ENCODE peak calls at places on chromosomes 1 and 21, in eight cellular contexts. One of them, this sample, is unnamed.

GRCh38 chr1:151831605-151832004 is at the start of gene RORC:
- DNase-seq in vagina: no peak
- DNase-seq in body of pancreas: peak
- DNase-seq in IMR-90: no peak
- DNase-seq in A549: no peak
- DNase-seq in NB4: no peak
- DNase-seq in uterus: no peak
- DNase-seq in esophagus muscularis mucosa: no peak
- DNase-seq in this sample: no peak

GRCh38 chr1:103529746-103530145 is 4.2 kb downstream of the RNPC3 start:
- DNase-seq in vagina: no peak
- DNase-seq in body of pancreas: peak
- DNase-seq in IMR-90: peak
- DNase-seq in A549: no peak
- DNase-seq in NB4: peak
- DNase-seq in uterus: no peak
- DNase-seq in esophagus muscularis mucosa: no peak
- DNase-seq in this sample: peak

GRCh38 chr21:28337319-28337718 is 655.4 kb downstream of the LTN1 start:
- DNase-seq in vagina: no peak
- DNase-seq in body of pancreas: no peak
- DNase-seq in IMR-90: peak
- DNase-seq in A549: peak
- DNase-seq in NB4: peak
- DNase-seq in uterus: no peak
- DNase-seq in esophagus muscularis mucosa: no peak
- DNase-seq in this sample: no peak

GRCh38 chr1:10431065-10431730 is 965 bp downstream of the CENPS start:
- DNase-seq in vagina: no peak
- DNase-seq in body of pancreas: no peak
- DNase-seq in IMR-90: no peak
- DNase-seq in A549: no peak
- DNase-seq in NB4: peak
- DNase-seq in uterus: no peak
- DNase-seq in esophagus muscularis mucosa: no peak
- DNase-seq in this sample: peak

GRCh38 chr1:4175566-4176405 is 275.7 kb upstream of the C1orf174 start:
- DNase-seq in vagina: peak
- DNase-seq in body of pancreas: no peak
- DNase-seq in IMR-90: no peak
- DNase-seq in A549: no peak
- DNase-seq in NB4: no peak
- DNase-seq in uterus: no peak
- DNase-seq in esophagus muscularis mucosa: peak
- DNase-seq in this sample: no peak

GRCh38 chr1:34870395-34870794 is 10.8 kb upstream of the SMIM12 start:
- DNase-seq in vagina: no peak
- DNase-seq in body of pancreas: no peak
- DNase-seq in IMR-90: no peak
- DNase-seq in A549: no peak
- DNase-seq in NB4: no peak
- DNase-seq in uterus: no peak
- DNase-seq in esophagus muscularis mucosa: no peak
- DNase-seq in this sample: no peak

GRCh38 chr1:37793773-37794371 is at the start of gene MANEAL:
- DNase-seq in vagina: no peak
- DNase-seq in body of pancreas: peak
- DNase-seq in IMR-90: peak
- DNase-seq in A549: peak
- DNase-seq in NB4: peak
- DNase-seq in uterus: no peak
- DNase-seq in esophagus muscularis mucosa: no peak
- DNase-seq in this sample: peak

GRCh38 chr1:95407864-95408291 is 173.9 kb downstream of the RWDD3 start:
- DNase-seq in vagina: no peak
- DNase-seq in body of pancreas: no peak
- DNase-seq in IMR-90: no peak
- DNase-seq in A549: no peak
- DNase-seq in NB4: no peak
- DNase-seq in uterus: no peak
- DNase-seq in esophagus muscularis mucosa: no peak
- DNase-seq in this sample: no peak

GRCh38 chr1:41343790-41344679 is 17.2 kb upstream of the FOXO6 start:
- DNase-seq in vagina: peak
- DNase-seq in body of pancreas: no peak
- DNase-seq in IMR-90: no peak
- DNase-seq in A549: no peak
- DNase-seq in NB4: peak
- DNase-seq in uterus: no peak
- DNase-seq in esophagus muscularis mucosa: no peak
- DNase-seq in this sample: no peak

GRCh38 chr1:163813251-163813650 is 491.5 kb downstream of the NUF2 start:
- DNase-seq in vagina: no peak
- DNase-seq in body of pancreas: no peak
- DNase-seq in IMR-90: no peak
- DNase-seq in A549: no peak
- DNase-seq in NB4: no peak
- DNase-seq in uterus: no peak
- DNase-seq in esophagus muscularis mucosa: no peak
- DNase-seq in this sample: no peak

GRCh38 chr1:200877839-200878551 is 5.2 kb downstream of the GPR25 start:
- DNase-seq in vagina: no peak
- DNase-seq in body of pancreas: no peak
- DNase-seq in IMR-90: no peak
- DNase-seq in A549: no peak
- DNase-seq in NB4: no peak
- DNase-seq in uterus: no peak
- DNase-seq in esophagus muscularis mucosa: peak
- DNase-seq in this sample: no peak

GRCh38 chr1:245182028-245182427 is 27.2 kb downstream of the KIF26B start:
- DNase-seq in vagina: no peak
- DNase-seq in body of pancreas: no peak
- DNase-seq in IMR-90: no peak
- DNase-seq in A549: no peak
- DNase-seq in NB4: no peak
- DNase-seq in uterus: no peak
- DNase-seq in esophagus muscularis mucosa: no peak
- DNase-seq in this sample: no peak

GRCh38 chr1:160838876-160839275 is 23.8 kb downstream of the CD244 start:
- DNase-seq in vagina: no peak
- DNase-seq in body of pancreas: no peak
- DNase-seq in IMR-90: no peak
- DNase-seq in A549: no peak
- DNase-seq in NB4: no peak
- DNase-seq in uterus: no peak
- DNase-seq in esophagus muscularis mucosa: no peak
- DNase-seq in this sample: no peak

GRCh38 chr21:31201144-31201543 is 142.9 kb downstream of the TIAM1 start:
- DNase-seq in vagina: no peak
- DNase-seq in body of pancreas: no peak
- DNase-seq in IMR-90: no peak
- DNase-seq in A549: no peak
- DNase-seq in NB4: no peak
- DNase-seq in uterus: no peak
- DNase-seq in esophagus muscularis mucosa: no peak
- DNase-seq in this sample: no peak

GRCh38 chr1:36352910-36353878 is 29.7 kb upstream of the EVA1B start:
- DNase-seq in vagina: no peak
- DNase-seq in body of pancreas: no peak
- DNase-seq in IMR-90: peak
- DNase-seq in A549: no peak
- DNase-seq in NB4: no peak
- DNase-seq in uterus: no peak
- DNase-seq in esophagus muscularis mucosa: no peak
- DNase-seq in this sample: peak

GRCh38 chr1:15962176-15962575 is 13.7 kb downstream of the ZBTB17 start:
- DNase-seq in vagina: no peak
- DNase-seq in body of pancreas: no peak
- DNase-seq in IMR-90: no peak
- DNase-seq in A549: no peak
- DNase-seq in NB4: no peak
- DNase-seq in uterus: no peak
- DNase-seq in esophagus muscularis mucosa: no peak
- DNase-seq in this sample: no peak

GRCh38 chr1:15960808-15961207 is 15.1 kb downstream of the ZBTB17 start:
- DNase-seq in vagina: no peak
- DNase-seq in body of pancreas: no peak
- DNase-seq in IMR-90: no peak
- DNase-seq in A549: no peak
- DNase-seq in NB4: no peak
- DNase-seq in uterus: no peak
- DNase-seq in esophagus muscularis mucosa: no peak
- DNase-seq in this sample: no peak

GRCh38 chr1:15962671-15963362 is 13.1 kb downstream of the ZBTB17 start:
- DNase-seq in vagina: no peak
- DNase-seq in body of pancreas: no peak
- DNase-seq in IMR-90: no peak
- DNase-seq in A549: no peak
- DNase-seq in NB4: no peak
- DNase-seq in uterus: no peak
- DNase-seq in esophagus muscularis mucosa: no peak
- DNase-seq in this sample: no peak

GRCh38 chr1:15959847-15960446 is 16.0 kb downstream of the ZBTB17 start:
- DNase-seq in vagina: no peak
- DNase-seq in body of pancreas: no peak
- DNase-seq in IMR-90: no peak
- DNase-seq in A549: no peak
- DNase-seq in NB4: no peak
- DNase-seq in uterus: no peak
- DNase-seq in esophagus muscularis mucosa: no peak
- DNase-seq in this sample: no peak

GRCh38 chr1:15961492-15961891 is 14.4 kb downstream of the ZBTB17 start:
- DNase-seq in vagina: no peak
- DNase-seq in body of pancreas: no peak
- DNase-seq in IMR-90: no peak
- DNase-seq in A549: no peak
- DNase-seq in NB4: no peak
- DNase-seq in uterus: no peak
- DNase-seq in esophagus muscularis mucosa: no peak
- DNase-seq in this sample: no peak
- TF ChIP-seq POLR2A in vagina: no peak
- TF ChIP-seq POLR2A in body of pancreas: no peak
- TF ChIP-seq POLR2A in IMR-90: no peak
- TF ChIP-seq POLR2A in A549: no peak
- TF ChIP-seq POLR2A in NB4: no peak
- TF ChIP-seq POLR2A in uterus: no peak
- TF ChIP-seq POLR2A in esophagus muscularis mucosa: no peak
- TF ChIP-seq POLR2A in this sample: no peak

GRCh38 chr1:65429078-65429477 is 8.6 kb downstream of the LEPR start:
- DNase-seq in vagina: no peak
- DNase-seq in body of pancreas: no peak
- DNase-seq in IMR-90: no peak
- DNase-seq in A549: no peak
- DNase-seq in NB4: peak
- DNase-seq in uterus: no peak
- DNase-seq in esophagus muscularis mucosa: no peak
- DNase-seq in this sample: no peak
- TF ChIP-seq POLR2A in vagina: no peak
- TF ChIP-seq POLR2A in body of pancreas: no peak
- TF ChIP-seq POLR2A in IMR-90: no peak
- TF ChIP-seq POLR2A in A549: no peak
- TF ChIP-seq POLR2A in NB4: no peak
- TF ChIP-seq POLR2A in uterus: no peak
- TF ChIP-seq POLR2A in esophagus muscularis mucosa: no peak
- TF ChIP-seq POLR2A in this sample: no peak

DNA sequence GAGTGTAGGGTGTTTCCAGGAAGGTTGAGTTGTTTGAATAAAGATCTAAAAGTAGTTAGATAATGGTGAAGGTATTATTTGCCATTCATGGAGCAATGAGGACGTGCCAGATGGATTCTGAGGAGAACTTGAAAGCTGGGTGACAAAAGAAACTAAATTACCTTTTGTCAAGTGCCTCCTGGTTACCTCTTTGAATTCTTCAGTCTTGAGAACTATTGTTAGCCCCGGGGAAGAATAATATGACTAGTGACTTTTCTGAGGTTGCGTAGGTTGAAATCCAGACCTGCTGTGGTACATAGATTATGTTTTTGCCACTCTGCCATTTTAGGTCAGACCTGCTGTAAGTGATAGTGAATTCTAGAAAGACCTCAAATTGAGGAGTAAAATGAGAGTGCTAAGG is 11.5 kb downstream of the LAMC1 start:
- DNase-seq in vagina: no peak
- DNase-seq in body of pancreas: no peak
- DNase-seq in IMR-90: no peak
- DNase-seq in A549: no peak
- DNase-seq in NB4: no peak
- DNase-seq in uterus: no peak
- DNase-seq in esophagus muscularis mucosa: no peak
- DNase-seq in this sample: no peak
- TF ChIP-seq POLR2A in vagina: no peak
- TF ChIP-seq POLR2A in body of pancreas: no peak
- TF ChIP-seq POLR2A in IMR-90: no peak
- TF ChIP-seq POLR2A in A549: no peak
- TF ChIP-seq POLR2A in NB4: no peak
- TF ChIP-seq POLR2A in uterus: no peak
- TF ChIP-seq POLR2A in esophagus muscularis mucosa: no peak
- TF ChIP-seq POLR2A in this sample: no peak

GRCh38 chr1:153527023-153527724 is 8.6 kb downstream of the S100A6 start:
- DNase-seq in vagina: no peak
- DNase-seq in body of pancreas: no peak
- DNase-seq in IMR-90: peak
- DNase-seq in A549: no peak
- DNase-seq in NB4: no peak
- DNase-seq in uterus: no peak
- DNase-seq in esophagus muscularis mucosa: no peak
- DNase-seq in this sample: no peak

GRCh38 chr1:153520818-153521476 is 14.8 kb downstream of the S100A6 start:
- DNase-seq in vagina: no peak
- DNase-seq in body of pancreas: no peak
- DNase-seq in IMR-90: no peak
- DNase-seq in A549: no peak
- DNase-seq in NB4: no peak
- DNase-seq in uterus: no peak
- DNase-seq in esophagus muscularis mucosa: no peak
- DNase-seq in this sample: no peak

GRCh38 chr1:153531638-153532037 is 4.2 kb downstream of the S100A6 start:
- DNase-seq in vagina: no peak
- DNase-seq in body of pancreas: no peak
- DNase-seq in IMR-90: no peak
- DNase-seq in A549: no peak
- DNase-seq in NB4: no peak
- DNase-seq in uterus: no peak
- DNase-seq in esophagus muscularis mucosa: no peak
- DNase-seq in this sample: no peak

GRCh38 chr1:153525088-153525713 is 10.6 kb downstream of the S100A6 start:
- DNase-seq in vagina: peak
- DNase-seq in body of pancreas: no peak
- DNase-seq in IMR-90: peak
- DNase-seq in A549: no peak
- DNase-seq in NB4: no peak
- DNase-seq in uterus: peak
- DNase-seq in esophagus muscularis mucosa: no peak
- DNase-seq in this sample: no peak

DNA sequence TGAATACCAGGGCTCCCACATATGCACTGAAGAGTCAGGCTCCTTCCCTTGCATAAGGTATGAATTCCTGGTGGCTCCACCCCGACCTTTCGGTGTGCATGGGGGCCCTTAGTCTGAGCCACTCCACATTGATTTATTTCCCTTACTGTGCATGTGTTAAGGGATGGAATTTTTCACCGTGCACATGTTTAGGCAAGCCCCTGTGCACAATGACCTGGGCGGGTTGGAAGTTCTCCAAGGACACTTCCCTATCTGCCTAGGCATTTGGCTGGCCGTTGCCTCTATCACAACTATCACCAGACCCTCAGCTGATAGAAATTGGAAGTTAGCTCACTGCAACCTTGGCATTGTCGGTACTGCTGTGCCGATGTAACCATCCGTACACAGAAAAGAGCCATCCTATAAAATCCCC is 9.7 kb downstream of the S100A6 start:
- DNase-seq in vagina: no peak
- DNase-seq in body of pancreas: no peak
- DNase-seq in IMR-90: no peak
- DNase-seq in A549: no peak
- DNase-seq in NB4: no peak
- DNase-seq in uterus: no peak
- DNase-seq in esophagus muscularis mucosa: no peak
- DNase-seq in this sample: no peak
- TF ChIP-seq POLR2A in vagina: no peak
- TF ChIP-seq POLR2A in body of pancreas: no peak
- TF ChIP-seq POLR2A in IMR-90: no peak
- TF ChIP-seq POLR2A in A549: no peak
- TF ChIP-seq POLR2A in NB4: no peak
- TF ChIP-seq POLR2A in uterus: no peak
- TF ChIP-seq POLR2A in esophagus muscularis mucosa: no peak
- TF ChIP-seq POLR2A in this sample: no peak